ENCODE peak calls at places on chromosomes 11 and 22, in four cellular contexts. U is activated naive CD4-positive, alpha-beta T cell treated with anti-CD3 and anti-CD28 coated beads, Interleukin-2, amount 50 U/mL, for 72 hours; O is Right ventricle myocardium superior; H is left cardiac atrium. C is an unnamed sample.

GRCh38 chr11:84922836-84923235 is 704.3 kb downstream of the DLG2 start:
- ATAC-seq in U (no peak), O (peak), H (peak), C (no peak)

GRCh38 chr11:133821776-133822175 is 23.5 kb downstream of the SPATA19 start:
- ATAC-seq in U (peak), O (peak), H (peak), C (no peak)

GRCh38 chr11:87030458-87031054 is 7.2 kb upstream of the TMEM135 start:
- ATAC-seq in U (no peak), O (no peak), H (no peak), C (no peak)

GRCh38 chr11:102552447-102553200 is 22.1 kb upstream of the MMP7 start:
- ATAC-seq in U (no peak), O (no peak), H (no peak), C (no peak)

GRCh38 chr11:9264381-9265210 is 554 bp downstream of the DENND5A start:
- ATAC-seq in U (peak), O (peak), H (peak), C (peak)

GRCh38 chr11:12845739-12846358 is 163.3 kb upstream of the RASSF10 start:
- ATAC-seq in U (no peak), O (peak), H (peak), C (peak)

GRCh38 chr22:45336971-45337431 is 27.3 kb downstream of the FAM118A start:
- ATAC-seq in U (no peak), O (peak), H (peak), C (peak)

GRCh38 chr22:36853407-36854099 is 7.3 kb upstream of the NCF4 start:
- ATAC-seq in U (peak), O (peak), H (peak), C (no peak)

GRCh38 chr11:126305699-126306098 is 1.8 kb downstream of the DCPS start:
- ATAC-seq in U (peak), O (no peak), H (no peak), C (no peak)

GRCh38 chr11:72224587-72225410 is at the start of gene INPPL1:
- ATAC-seq in U (no peak), O (peak), H (peak), C (no peak)

GRCh38 chr22:21624120-21624879 is 5.5 kb downstream of the YDJC start:
- ATAC-seq in U (peak), O (peak), H (peak), C (no peak)

GRCh38 chr22:48192920-48193319 is 1430.5 kb downstream of the TBC1D22A start:
- ATAC-seq in U (no peak), O (no peak), H (no peak), C (no peak)

GRCh38 chr11:121766138-121766537 is 313.4 kb upstream of the SORL1-AS1 start:
- ATAC-seq in U (no peak), O (no peak), H (no peak), C (no peak)

GRCh38 chr11:63494936-63495335 is 4.0 kb upstream of the PLAAT5 start:
- ATAC-seq in U (no peak), O (no peak), H (no peak), C (no peak)

GRCh38 chr22:35634015-35634414 is 14.2 kb upstream of the APOL6 start:
- ATAC-seq in U (no peak), O (no peak), H (no peak), C (no peak)

GRCh38 chr11:11430431-11430830 is 77.4 kb upstream of the CSNK2A3 start:
- ATAC-seq in U (no peak), O (no peak), H (no peak), C (no peak)

GRCh38 chr11:122816701-122817100 is 21.6 kb upstream of the CRTAM start:
- ATAC-seq in U (no peak), O (no peak), H (no peak), C (no peak)

GRCh38 chr11:66426314-66426713 is 5.5 kb downstream of the NPAS4 start:
- ATAC-seq in U (no peak), O (no peak), H (no peak), C (no peak)